ENCODE peak calls at places on chromosomes 4 and X, in ten cellular contexts. O, M, D, K, G, V, R, T, N and E are unnamed samples.

GRCh38 chrX:101260435-101260834 is 30.7 kb downstream of the TAF7L start:
- DNase-seq in O (peak), M (no peak), D (no peak), K (peak), G (no peak), V (no peak), R (no peak), T (no peak), N (no peak), E (no peak)

GRCh38 chr4:80462537-80463207 is 127.1 kb downstream of the CFAP299 start:
- DNase-seq in O (no peak), M (no peak), D (no peak), K (no peak), G (no peak), V (no peak), R (no peak), T (no peak), N (no peak), E (no peak)

GRCh38 chrX:40468033-40468979 is 112.5 kb upstream of the ATP6AP2 start:
- DNase-seq in O (peak), M (peak), D (peak), K (peak), G (no peak), V (no peak), R (no peak), T (peak), N (no peak), E (no peak)

GRCh38 chr4:20251796-20252655 is at the start of gene SLIT2:
- DNase-seq in O (peak), M (peak), D (no peak), K (peak), G (no peak), V (peak), R (peak), T (peak), N (no peak), E (peak)

GRCh38 chrX:9597361-9598035 is 132.6 kb downstream of the TBL1X start:
- DNase-seq in O (no peak), M (no peak), D (no peak), K (no peak), G (no peak), V (no peak), R (no peak), T (no peak), N (no peak), E (no peak)

GRCh38 chr4:40311811-40312346 is 23.3 kb upstream of the CHRNA9 start:
- DNase-seq in O (no peak), M (no peak), D (no peak), K (no peak), G (no peak), V (no peak), R (no peak), T (no peak), N (no peak), E (no peak)

GRCh38 chr4:152935661-152936445 is at the start of gene FHDC1:
- DNase-seq in O (no peak), M (no peak), D (no peak), K (no peak), G (no peak), V (no peak), R (peak), T (peak), N (no peak), E (no peak)

GRCh38 chr4:146232131-146232722 is 17.9 kb downstream of the REELD1 start:
- DNase-seq in O (no peak), M (no peak), D (no peak), K (no peak), G (no peak), V (no peak), R (no peak), T (no peak), N (no peak), E (no peak)

GRCh38 chr4:176498857-176499256 is 179.1 kb downstream of the SPCS3 start:
- DNase-seq in O (no peak), M (no peak), D (no peak), K (peak), G (no peak), V (no peak), R (no peak), T (no peak), N (no peak), E (no peak)